ENCODE peak calls at places on chromosomes 2 and 18, in nine cellular contexts. Z, G, I, F, D, A, Q, W and M are unnamed samples.

GRCh38 chr2:126978333-126978732 is 79.6 kb downstream of the TEX51 start:
- DNase-seq in W (no peak), F (no peak), Z (no peak), D (no peak), Q (no peak), A (no peak), I (no peak), G (no peak), M (no peak)

GRCh38 chr2:233519787-233520611 is 46.6 kb downstream of the USP40 start:
- DNase-seq in G (peak; percentile 18), D (no peak), F (no peak), A (peak; percentile 75), Z (peak; percentile 18), I (no peak), Q (no peak), W (no peak), M (no peak)

GRCh38 chr2:234444888-234445287 is 52.0 kb downstream of the ARL4C start:
- DNase-seq in D (peak; percentile 48), G (peak; percentile 26), I (no peak), Z (no peak), A (peak; percentile 81), F (no peak), W (peak; percentile 70), Q (peak; percentile 93), M (peak; percentile 28)

GRCh38 chr18:62018034-62018760 is 125.4 kb upstream of the RNF152 start:
- DNase-seq in Q (no peak), I (no peak), W (peak; percentile 97), A (no peak), Z (no peak), D (peak; percentile 27), G (no peak), F (peak; percentile 66), M (no peak)

GRCh38 chr2:135663148-135663700 is 78.4 kb upstream of the UBXN4 start:
- DNase-seq in G (no peak), F (no peak), Q (no peak), A (no peak), Z (no peak), I (no peak), W (no peak), D (no peak), M (no peak)

GRCh38 chr18:2180586-2180985 is 390.7 kb downstream of the METTL4 start:
- DNase-seq in Z (no peak), Q (no peak), D (no peak), A (no peak), I (no peak), G (no peak), F (no peak), W (no peak), M (no peak)

GRCh38 chr2:208072250-208072892 is 47.0 kb upstream of the PLEKHM3 start:
- DNase-seq in Z (peak; percentile 69), D (peak; percentile 57), F (peak; percentile 76), W (peak; percentile 81), Q (peak; percentile 77), A (peak; percentile 72), I (peak; percentile 72), G (peak; percentile 53), M (peak; percentile 66)

GRCh38 chr2:60251247-60251646 is 302.2 kb downstream of the BCL11A start:
- DNase-seq in W (no peak), F (no peak), Z (no peak), G (no peak), A (no peak), I (no peak), Q (no peak), D (no peak), M (no peak)

GRCh38 chr18:767084-767882 is 44.8 kb downstream of the YES1 start:
- DNase-seq in I (no peak), F (no peak), Q (no peak), G (no peak), Z (no peak), A (no peak), W (no peak), D (no peak), M (no peak)

GRCh38 chr2:118987886-118988285 is 45.9 kb downstream of the MARCO start:
- DNase-seq in I (no peak), A (peak; percentile 55), W (no peak), G (no peak), Z (no peak), F (no peak), Q (no peak), D (no peak), M (no peak)

GRCh38 chr2:232421189-232421785 is 14.6 kb downstream of the ALPG start:
- DNase-seq in Z (no peak), Q (no peak), F (no peak), G (no peak), I (peak; percentile 59), W (no peak), A (no peak), D (no peak), M (no peak)

GRCh38 chr18:7185701-7186100 is 45.2 kb upstream of the LRRC30 start:
- DNase-seq in Q (no peak), D (no peak), I (no peak), G (no peak), Z (no peak), F (no peak), A (no peak), W (no peak), M (no peak)

GRCh38 chr2:151071382-151071781 is 190.3 kb downstream of the RBM43 start:
- DNase-seq in W (peak; percentile 79), A (no peak), Q (peak; percentile 30), D (no peak), Z (peak; percentile 35), F (peak; percentile 49), I (peak; percentile 20), G (no peak), M (no peak)

GRCh38 chr18:47975105-47975504 is 44.6 kb upstream of the SMAD2 start:
- DNase-seq in I (no peak), D (no peak), Z (no peak), A (no peak), G (no peak), W (no peak), F (no peak), Q (no peak), M (no peak)

GRCh38 chr2:44392338-44392943 is 30.7 kb downstream of the CAMKMT start:
- DNase-seq in G (peak; percentile 14), A (peak; percentile 45), D (no peak), Q (peak; percentile 46), I (peak; percentile 41), Z (peak; percentile 35), F (peak; percentile 65), W (peak; percentile 51), M (no peak)

GRCh38 chr18:59909289-59910036 is 9.7 kb downstream of the PMAIP1 start:
- DNase-seq in Z (no peak), D (no peak), Q (peak; percentile 66), F (peak; percentile 15), G (no peak), I (no peak), W (no peak), A (peak; percentile 21), M (no peak)

GRCh38 chr2:70516596-70516995 is 37.0 kb downstream of the TGFA start:
- DNase-seq in A (peak; percentile 57), I (no peak), F (no peak), W (no peak), Z (peak; percentile 17), D (no peak), G (peak; percentile 51), Q (no peak), M (peak; percentile 72)

GRCh38 chr2:98463988-98464771 is 19.5 kb downstream of the INPP4A start:
- DNase-seq in Q (no peak), A (peak; percentile 81), F (no peak), D (no peak), G (no peak), I (no peak), W (no peak), Z (no peak), M (no peak)

GRCh38 chr2:15155959-15156574 is 405.1 kb downstream of the NBAS start:
- DNase-seq in I (peak; percentile 18), A (no peak), F (no peak), Q (no peak), Z (no peak), W (no peak), D (no peak), G (no peak), M (no peak)

DNA sequence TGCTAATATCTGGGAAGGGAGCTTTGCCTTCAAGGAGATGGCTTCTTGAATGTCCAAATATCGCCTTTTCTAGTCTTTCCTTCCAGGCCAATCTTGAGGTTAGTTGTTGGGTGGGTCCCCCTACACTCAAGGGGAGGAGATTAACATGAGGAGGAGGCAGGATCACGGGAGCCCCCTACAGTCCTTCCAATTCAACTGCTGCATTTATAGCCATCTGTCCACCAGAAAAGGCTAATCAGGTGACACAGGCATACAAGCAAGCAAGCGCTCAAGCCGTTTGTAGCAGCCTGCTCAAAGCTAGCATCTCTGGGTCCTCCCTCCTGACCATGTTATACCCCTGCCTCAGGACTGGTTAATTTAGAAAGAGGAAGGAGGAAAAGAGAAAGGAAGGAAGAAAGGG is 87.6 kb downstream of the MRPS9 start:
- DNase-seq in Q (no peak), D (no peak), F (no peak), G (no peak), Z (peak; percentile 31), W (no peak), A (no peak), I (peak; percentile 34), M (no peak)
- TF ChIP-seq CTCF in Q (no peak), D (no peak), F (no peak), G (no peak), Z (no peak), W (peak; percentile 15), A (no peak), I (no peak), M (no peak)

DNA sequence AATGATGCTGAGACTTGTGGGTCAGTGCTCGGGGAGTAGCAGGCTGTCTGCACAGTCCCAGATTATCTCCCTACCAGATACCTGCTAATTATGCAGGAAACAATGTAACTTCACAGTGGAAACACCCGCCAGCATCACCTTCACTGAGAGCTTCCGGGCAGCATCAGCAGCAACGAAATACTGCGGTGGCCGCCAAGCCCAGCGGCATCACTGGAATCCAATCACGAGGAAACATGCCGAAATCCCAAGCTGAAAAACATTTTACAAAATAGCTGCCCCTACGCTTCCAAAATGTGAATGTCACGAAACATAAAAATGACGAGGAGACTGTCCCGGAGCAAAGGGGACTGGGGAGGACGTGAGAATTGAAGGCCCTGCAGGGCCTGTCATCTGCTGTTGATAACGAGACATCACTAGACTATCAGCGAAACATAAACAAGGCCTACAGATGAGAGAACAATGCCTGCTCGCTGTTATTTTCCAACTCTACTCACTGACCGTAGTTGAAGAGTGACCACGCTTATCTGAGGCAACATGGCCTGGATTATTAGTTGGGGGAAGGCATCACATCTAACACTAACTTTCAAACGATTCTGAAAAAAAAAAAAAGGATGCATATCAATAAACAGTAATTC is 82.6 kb downstream of the HDAC4 start:
- DNase-seq in Q (peak; percentile 13), Z (no peak), I (no peak), F (no peak), D (no peak), A (no peak), G (no peak), W (no peak), M (no peak)
- TF ChIP-seq CTCF in Q (no peak), Z (no peak), I (no peak), F (no peak), D (no peak), A (no peak), G (no peak), W (no peak), M (no peak)

GRCh38 chr2:3493610-3493997 is 25.7 kb downstream of the ADI1 start:
- DNase-seq in I (peak; percentile 49), Q (peak; percentile 51), A (no peak), F (peak; percentile 54), Z (peak; percentile 20), D (no peak), W (peak; percentile 89), G (no peak), M (peak; percentile 9)
- TF ChIP-seq CTCF in I (no peak), Q (no peak), A (no peak), F (no peak), Z (no peak), D (no peak), W (no peak), G (no peak), M (no peak)

GRCh38 chr18:28574175-28574574 is 397.2 kb upstream of the CDH2 start:
- DNase-seq in F (no peak), Z (no peak), I (no peak), A (no peak), W (no peak), G (no peak), Q (no peak), D (no peak), M (no peak)
- TF ChIP-seq CTCF in F (no peak), Z (no peak), I (no peak), A (no peak), W (no peak), G (no peak), Q (no peak), D (no peak), M (no peak)